ENCODE peak calls at places on chromosomes 13 and 19, in four cellular contexts. H is stimulated activated CD8-positive, alpha-beta memory T cell treated with anti-CD3 and anti-CD28 coated beads, Interleukin-4, amount 100 ng/mL, for 4 hours; O is NCI-H774; G is activated CD4-positive, alpha-beta T cell treated with anti-CD3 and anti-CD28 coated beads, Interleukin-2, amount 50 U/mL, for 1 hour. J is an unnamed sample.

GRCh38 chr19:33982706-33983105 is 186.0 kb downstream of the KCTD15 start:
- DNase-seq in H (no peak), G (no peak), O (no peak), J (no peak)

GRCh38 chr13:34107814-34108213 is 289.9 kb downstream of the RFC3 start:
- DNase-seq in O (no peak), G (no peak), H (no peak), J (no peak)

GRCh38 chr19:48544856-48545750 is 6.9 kb upstream of the SULT2B1 start:
- DNase-seq in O (no peak), H (no peak), G (no peak), J (no peak)

GRCh38 chr19:10812902-10813404 is 23.1 kb downstream of the TMED1 start:
- DNase-seq in H (no peak), O (no peak), G (no peak), J (no peak)

GRCh38 chr13:23848019-23848418 is 41.2 kb downstream of the MIPEP start:
- DNase-seq in G (no peak), O (no peak), H (no peak), J (no peak)

GRCh38 chr19:42088471-42089190 is 12.7 kb downstream of the ZNF574 start:
- DNase-seq in G (no peak), O (no peak), H (no peak), J (no peak)

GRCh38 chr19:9645466-9645865 is 24.4 kb upstream of the ZNF561 start:
- DNase-seq in G (no peak), H (no peak), O (no peak), J (no peak)

GRCh38 chr19:19428746-19429145 is 23.3 kb downstream of the GATAD2A start:
- DNase-seq in H (no peak), O (no peak), G (no peak), J (no peak)

GRCh38 chr13:27043013-27043412 is 128.6 kb downstream of the USP12 start:
- DNase-seq in O (no peak), H (no peak), G (no peak), J (no peak)

GRCh38 chr19:3065675-3066357 is 3.5 kb upstream of the TLE5 start:
- DNase-seq in H (no peak), G (no peak), O (peak; percentile 66), J (no peak)

GRCh38 chr13:109647046-109647445 is 139.3 kb downstream of the IRS2 start:
- DNase-seq in H (no peak), G (no peak), O (no peak), J (no peak)

GRCh38 chr13:87999791-88000190 is 328.6 kb downstream of the SLITRK5 start:
- DNase-seq in O (no peak), G (no peak), H (no peak), J (no peak)

GRCh38 chr13:29369060-29369743 is 226.3 kb downstream of the SLC7A1 start:
- DNase-seq in O (peak; percentile 1), H (no peak), G (no peak), J (peak; percentile 42)

GRCh38 chr13:60981407-60981806 is 434.2 kb downstream of the PCDH20 start:
- DNase-seq in H (no peak), O (no peak), G (no peak), J (no peak)

GRCh38 chr19:36577271-36577996 is 4.3 kb upstream of the ZNF529 start:
- DNase-seq in O (no peak), G (no peak), H (no peak), J (no peak)

GRCh38 chr13:34303346-34303745 is 485.4 kb downstream of the RFC3 start:
- DNase-seq in O (no peak), H (no peak), G (no peak), J (no peak)

GRCh38 chr19:3914199-3914598 is 18.7 kb upstream of the NMRK2 start:
- DNase-seq in G (no peak), H (no peak), O (no peak), J (no peak)

GRCh38 chr19:30635026-30635985 is 263.1 kb downstream of the ZNF536 start:
- DNase-seq in O (no peak), H (no peak), G (no peak), J (no peak)

J was measured in DND-41.